ENCODE peak calls at places on chromosome 7, in ten cellular contexts. G, I, M, P, K, O, U, Z, R and B are unnamed samples.

GRCh38 chr7:112495820-112496462 is 15.2 kb downstream of the LSMEM1 start:
- DNase-seq in G (peak), I (no peak), M (no peak), P (peak), K (peak), O (peak), U (peak), Z (no peak), R (peak), B (peak)

GRCh38 chr7:47931005-47931787 is 17.1 kb downstream of the PKD1L1 start:
- DNase-seq in G (no peak), I (no peak), M (no peak), P (no peak), K (no peak), O (no peak), U (no peak), Z (no peak), R (no peak), B (no peak)

GRCh38 chr7:36393826-36394225 is 4.2 kb downstream of the ANLN start:
- DNase-seq in G (no peak), I (no peak), M (no peak), P (no peak), K (no peak), O (no peak), U (no peak), Z (no peak), R (no peak), B (no peak)

GRCh38 chr7:111835066-111835465 is 272.8 kb upstream of the IMMP2L start:
- DNase-seq in G (peak), I (peak), M (no peak), P (peak), K (no peak), O (no peak), U (no peak), Z (no peak), R (no peak), B (no peak)

GRCh38 chr7:134058980-134059379 is 68.2 kb upstream of the LRGUK start:
- DNase-seq in G (peak), I (no peak), M (no peak), P (no peak), K (peak), O (no peak), U (no peak), Z (no peak), R (no peak), B (no peak)

GRCh38 chr7:120054376-120055100 is 218.4 kb upstream of the KCND2 start:
- DNase-seq in G (peak), I (no peak), M (no peak), P (no peak), K (no peak), O (no peak), U (no peak), Z (no peak), R (no peak), B (no peak)

GRCh38 chr7:50864694-50865093 is 82.0 kb upstream of the GRB10 start:
- DNase-seq in G (no peak), I (no peak), M (no peak), P (no peak), K (peak), O (no peak), U (no peak), Z (no peak), R (no peak), B (no peak)

GRCh38 chr7:22142593-22142992 is 196.9 kb upstream of the CDCA7L start:
- DNase-seq in G (no peak), I (no peak), M (no peak), P (no peak), K (no peak), O (no peak), U (no peak), Z (no peak), R (no peak), B (no peak)

GRCh38 chr7:74012842-74013249 is 15.1 kb upstream of the ELN start:
- DNase-seq in G (no peak), I (no peak), M (no peak), P (no peak), K (peak), O (no peak), U (no peak), Z (no peak), R (no peak), B (peak)

GRCh38 chr7:82388138-82388537 is 55.4 kb downstream of the CACNA2D1 start:
- DNase-seq in G (no peak), I (no peak), M (no peak), P (no peak), K (no peak), O (no peak), U (no peak), Z (no peak), R (no peak), B (no peak)

GRCh38 chr7:32051128-32051527 is 19.1 kb downstream of the PDE1C start:
- DNase-seq in G (no peak), I (peak), M (no peak), P (no peak), K (no peak), O (no peak), U (no peak), Z (no peak), R (no peak), B (no peak)

GRCh38 chr7:16399265-16399801 is 22.0 kb downstream of the CRPPA start:
- DNase-seq in G (no peak), I (no peak), M (no peak), P (no peak), K (no peak), O (no peak), U (no peak), Z (no peak), R (no peak), B (no peak)

GRCh38 chr7:137946015-137946414 is 55.9 kb downstream of the CREB3L2 start:
- DNase-seq in G (no peak), I (no peak), M (no peak), P (no peak), K (no peak), O (no peak), U (no peak), Z (no peak), R (no peak), B (no peak)

GRCh38 chr7:100102950-100103840 is 1.8 kb downstream of the AP4M1 start:
- DNase-seq in G (peak), I (no peak), M (no peak), P (peak), K (peak), O (no peak), U (no peak), Z (no peak), R (no peak), B (no peak)

GRCh38 chr7:19327011-19327410 is 181.8 kb upstream of the FERD3L start:
- DNase-seq in G (peak), I (peak), M (no peak), P (no peak), K (no peak), O (no peak), U (no peak), Z (no peak), R (no peak), B (no peak)

GRCh38 chr7:132171130-132171576 is 405.1 kb downstream of the PLXNA4 start:
- DNase-seq in G (peak), I (no peak), M (no peak), P (peak), K (no peak), O (no peak), U (no peak), Z (no peak), R (no peak), B (no peak)

GRCh38 chr7:101243786-101244384 is 996 bp downstream of the FIS1 start:
- DNase-seq in G (peak), I (no peak), M (no peak), P (peak), K (no peak), O (no peak), U (no peak), Z (no peak), R (no peak), B (no peak)

GRCh38 chr7:129515381-129515780 is 13.1 kb downstream of the SMKR1 start:
- DNase-seq in G (no peak), I (no peak), M (no peak), P (no peak), K (no peak), O (no peak), U (no peak), Z (no peak), R (no peak), B (no peak)

GRCh38 chr7:20358106-20358505 is 27.4 kb downstream of the ITGB8 start:
- DNase-seq in G (no peak), I (no peak), M (no peak), P (no peak), K (no peak), O (no peak), U (no peak), Z (no peak), R (no peak), B (no peak)

GRCh38 chr7:2853147-2853546 is 9.0 kb upstream of the GNA12 start:
- DNase-seq in G (peak), I (no peak), M (no peak), P (peak), K (no peak), O (no peak), U (no peak), Z (no peak), R (no peak), B (no peak)

GRCh38 chr7:40680657-40681056 is 545.9 kb downstream of the SUGCT start:
- DNase-seq in G (peak), I (peak), M (no peak), P (no peak), K (no peak), O (no peak), U (no peak), Z (no peak), R (no peak), B (peak)

GRCh38 chr7:964401-965231 is 10.1 kb upstream of the ADAP1 start:
- DNase-seq in G (peak), I (peak), M (no peak), P (peak), K (peak), O (no peak), U (no peak), Z (no peak), R (no peak), B (no peak)

GRCh38 chr7:92961966-92962365 is 125.6 kb upstream of the CDK6 start:
- DNase-seq in G (no peak), I (no peak), M (no peak), P (no peak), K (no peak), O (no peak), U (no peak), Z (no peak), R (no peak), B (no peak)

GRCh38 chr7:44906980-44907379 is 21.6 kb upstream of the PURB start:
- DNase-seq in G (no peak), I (no peak), M (no peak), P (no peak), K (no peak), O (no peak), U (no peak), Z (no peak), R (no peak), B (no peak)

GRCh38 chr7:13017325-13017853 is 330.0 kb downstream of the ARL4A start:
- DNase-seq in G (peak), I (peak), M (no peak), P (peak), K (peak), O (no peak), U (no peak), Z (no peak), R (no peak), B (no peak)

GRCh38 chr7:154879629-154880028 is 123.3 kb downstream of the PAXIP1 start:
- DNase-seq in G (no peak), I (no peak), M (no peak), P (no peak), K (no peak), O (peak), U (no peak), Z (no peak), R (peak), B (no peak)

GRCh38 chr7:44547536-44548221 is 6.5 kb upstream of the NPC1L1 start:
- DNase-seq in G (no peak), I (no peak), M (no peak), P (no peak), K (no peak), O (no peak), U (no peak), Z (no peak), R (no peak), B (no peak)

GRCh38 chr7:127870231-127870907 is 160.9 kb downstream of the LRRC4 start:
- DNase-seq in G (no peak), I (no peak), M (no peak), P (no peak), K (no peak), O (no peak), U (no peak), Z (no peak), R (no peak), B (peak)

GRCh38 chr7:105098863-105099515 is 85.0 kb downstream of the KMT2E start:
- DNase-seq in G (no peak), I (no peak), M (no peak), P (no peak), K (no peak), O (no peak), U (no peak), Z (no peak), R (no peak), B (no peak)

GRCh38 chr7:107125475-107125874 is 43.3 kb upstream of the HBP1 start:
- DNase-seq in G (no peak), I (no peak), M (no peak), P (no peak), K (no peak), O (peak), U (no peak), Z (no peak), R (peak), B (no peak)